ENCODE peak calls at places on chromosomes 1 and 21, in seven cellular contexts. One of them, this sample, is unnamed. For H3K4me1, the result is how much of the 10 kb centered on the place peaks cover.

GRCh38 chr21:42219606-42220137 is 732 bp downstream of the ABCG1 start:
- DNase-seq in lung: no peak
- DNase-seq in ascending aorta: peak
- DNase-seq in hepatocyte: peak
- DNase-seq in lower lobe of right lung: peak
- DNase-seq in left lung: no peak
- DNase-seq in A549: no peak
- DNase-seq in this sample: no peak

GRCh38 chr1:2392071-2392442 is 416 bp downstream of the RER1 start:
- DNase-seq in lung: no peak
- DNase-seq in ascending aorta: no peak
- DNase-seq in hepatocyte: peak
- DNase-seq in lower lobe of right lung: no peak
- DNase-seq in left lung: no peak
- DNase-seq in A549: peak
- DNase-seq in this sample: no peak

GRCh38 chr1:8122160-8122476 is 96.0 kb upstream of the ERRFI1 start:
- DNase-seq in lung: no peak
- DNase-seq in ascending aorta: peak
- DNase-seq in hepatocyte: peak
- DNase-seq in lower lobe of right lung: no peak
- DNase-seq in left lung: no peak
- DNase-seq in A549: no peak
- DNase-seq in this sample: no peak

GRCh38 chr1:12177999-12178441 is 11.2 kb downstream of the TNFRSF1B start:
- DNase-seq in lung: peak
- DNase-seq in ascending aorta: peak
- DNase-seq in hepatocyte: peak
- DNase-seq in lower lobe of right lung: peak
- DNase-seq in left lung: peak
- DNase-seq in A549: no peak
- DNase-seq in this sample: peak

GRCh38 chr1:174976436-174977107 is 23.2 kb upstream of the CACYBP start:
- DNase-seq in lung: no peak
- DNase-seq in ascending aorta: no peak
- DNase-seq in hepatocyte: no peak
- DNase-seq in lower lobe of right lung: no peak
- DNase-seq in left lung: no peak
- DNase-seq in A549: no peak
- DNase-seq in this sample: no peak

GRCh38 chr21:34263629-34264028 is 100.2 kb upstream of the KCNE2 start:
- DNase-seq in lung: no peak
- DNase-seq in ascending aorta: no peak
- DNase-seq in hepatocyte: no peak
- DNase-seq in lower lobe of right lung: no peak
- DNase-seq in left lung: no peak
- DNase-seq in A549: no peak
- DNase-seq in this sample: no peak

GRCh38 chr1:201489656-201490261 is 17.2 kb downstream of the CSRP1 start:
- DNase-seq in lung: no peak
- DNase-seq in ascending aorta: no peak
- DNase-seq in hepatocyte: no peak
- DNase-seq in lower lobe of right lung: no peak
- DNase-seq in left lung: no peak
- DNase-seq in A549: no peak
- DNase-seq in this sample: no peak

GRCh38 chr21:46374761-46375389 is 50.9 kb downstream of the PCNT start:
- DNase-seq in lung: no peak
- DNase-seq in ascending aorta: no peak
- DNase-seq in hepatocyte: no peak
- DNase-seq in lower lobe of right lung: no peak
- DNase-seq in left lung: no peak
- DNase-seq in A549: no peak
- DNase-seq in this sample: no peak

GRCh38 chr1:203268901-203269653 is 36.2 kb upstream of the BTG2 start:
- DNase-seq in lung: no peak
- DNase-seq in ascending aorta: no peak
- DNase-seq in hepatocyte: peak
- DNase-seq in lower lobe of right lung: no peak
- DNase-seq in left lung: no peak
- DNase-seq in A549: peak
- DNase-seq in this sample: no peak

GRCh38 chr1:14390816-14391215 is 207.7 kb upstream of the KAZN start:
- DNase-seq in lung: no peak
- DNase-seq in ascending aorta: no peak
- DNase-seq in hepatocyte: no peak
- DNase-seq in lower lobe of right lung: no peak
- DNase-seq in left lung: no peak
- DNase-seq in A549: no peak
- DNase-seq in this sample: no peak

GRCh38 chr1:45566722-45567121 is 16.1 kb downstream of the AKR1A1 start:
- DNase-seq in lung: peak
- DNase-seq in ascending aorta: no peak
- DNase-seq in hepatocyte: peak
- DNase-seq in lower lobe of right lung: peak
- DNase-seq in left lung: no peak
- DNase-seq in A549: no peak
- DNase-seq in this sample: no peak

GRCh38 chr1:95041491-95042165 is 31.1 kb downstream of the ALG14 start:
- DNase-seq in lung: peak
- DNase-seq in ascending aorta: peak
- DNase-seq in hepatocyte: peak
- DNase-seq in lower lobe of right lung: no peak
- DNase-seq in left lung: peak
- DNase-seq in A549: peak
- DNase-seq in this sample: no peak

GRCh38 chr1:1120866-1121563 is 5.1 kb upstream of the C1orf159 start:
- DNase-seq in lung: no peak
- DNase-seq in ascending aorta: no peak
- DNase-seq in hepatocyte: no peak
- DNase-seq in lower lobe of right lung: peak
- DNase-seq in left lung: no peak
- DNase-seq in A549: no peak
- DNase-seq in this sample: no peak

GRCh38 chr1:209010831-209011230 is 572.7 kb upstream of the CAMK1G start:
- DNase-seq in lung: no peak
- DNase-seq in ascending aorta: no peak
- DNase-seq in hepatocyte: no peak
- DNase-seq in lower lobe of right lung: no peak
- DNase-seq in left lung: no peak
- DNase-seq in A549: no peak
- DNase-seq in this sample: no peak

GRCh38 chr1:178541396-178541795 is 28.5 kb downstream of the TEX35 start:
- DNase-seq in lung: no peak
- DNase-seq in ascending aorta: no peak
- DNase-seq in hepatocyte: no peak
- DNase-seq in lower lobe of right lung: no peak
- DNase-seq in left lung: no peak
- DNase-seq in A549: no peak
- DNase-seq in this sample: no peak
- H3K4me3 ChIP-seq in lung: no peak
- H3K4me3 ChIP-seq in ascending aorta: peak
- H3K4me3 ChIP-seq in hepatocyte: peak
- H3K4me3 ChIP-seq in lower lobe of right lung: peak
- H3K4me3 ChIP-seq in left lung: no peak
- H3K4me3 ChIP-seq in A549: peak
- H3K4me3 ChIP-seq in this sample: no peak

GRCh38 chr1:153617677-153618076 is 1.6 kb upstream of the S100A14 start:
- DNase-seq in lung: peak
- DNase-seq in ascending aorta: peak
- DNase-seq in hepatocyte: peak
- DNase-seq in lower lobe of right lung: no peak
- DNase-seq in left lung: peak
- DNase-seq in A549: no peak
- DNase-seq in this sample: peak
- TF ChIP-seq CTCF in lung: peak
- TF ChIP-seq CTCF in ascending aorta: peak
- TF ChIP-seq CTCF in hepatocyte: peak
- TF ChIP-seq CTCF in lower lobe of right lung: no peak
- TF ChIP-seq CTCF in left lung: peak
- TF ChIP-seq CTCF in A549: no peak
- TF ChIP-seq CTCF in this sample: no peak

DNA sequence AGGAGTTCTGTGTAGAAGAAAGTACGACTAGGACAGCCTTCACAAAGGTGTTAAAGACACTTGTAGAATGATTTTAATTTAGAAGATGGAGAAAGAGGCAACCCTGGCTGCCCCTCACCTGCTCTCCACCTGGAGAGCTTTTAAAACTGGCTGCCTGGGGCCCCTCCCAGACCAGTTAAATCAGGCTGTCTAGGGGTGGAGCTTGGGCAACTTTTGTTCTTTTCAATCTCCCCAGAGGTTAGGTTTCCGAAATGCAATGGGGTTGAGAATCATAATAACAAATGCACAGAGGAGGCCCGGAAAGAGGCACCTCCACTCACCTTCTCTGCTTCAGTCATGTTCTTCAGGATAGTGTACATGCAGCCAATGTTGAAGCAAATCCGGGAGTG is 429 bp downstream of the NCF2 start:
- DNase-seq in lung: no peak
- DNase-seq in ascending aorta: no peak
- DNase-seq in hepatocyte: no peak
- DNase-seq in lower lobe of right lung: no peak
- DNase-seq in left lung: no peak
- DNase-seq in A549: no peak
- DNase-seq in this sample: no peak
- H3K4me1 ChIP-seq in lung: under half
- H3K4me1 ChIP-seq in ascending aorta: under half
- H3K4me1 ChIP-seq in hepatocyte: under half
- H3K4me1 ChIP-seq in lower lobe of right lung: under half
- H3K4me1 ChIP-seq in left lung: under half
- H3K4me1 ChIP-seq in A549: under half
- H3K4me1 ChIP-seq in this sample: under half

GRCh38 chr1:43653339-43653738 is 3.4 kb downstream of the KDM4A start:
- DNase-seq in lung: no peak
- DNase-seq in ascending aorta: no peak
- DNase-seq in hepatocyte: peak
- DNase-seq in lower lobe of right lung: no peak
- DNase-seq in left lung: no peak
- DNase-seq in A549: peak
- DNase-seq in this sample: no peak

GRCh38 chr1:43650306-43650941 is 475 bp downstream of the KDM4A start:
- DNase-seq in lung: peak
- DNase-seq in ascending aorta: peak
- DNase-seq in hepatocyte: peak
- DNase-seq in lower lobe of right lung: peak
- DNase-seq in left lung: peak
- DNase-seq in A549: peak
- DNase-seq in this sample: peak

GRCh38 chr1:43653893-43654292 is 3.9 kb downstream of the KDM4A start:
- DNase-seq in lung: no peak
- DNase-seq in ascending aorta: no peak
- DNase-seq in hepatocyte: no peak
- DNase-seq in lower lobe of right lung: no peak
- DNase-seq in left lung: no peak
- DNase-seq in A549: no peak
- DNase-seq in this sample: no peak

GRCh38 chr1:43651188-43651587 is 1.2 kb downstream of the KDM4A start:
- DNase-seq in lung: no peak
- DNase-seq in ascending aorta: no peak
- DNase-seq in hepatocyte: no peak
- DNase-seq in lower lobe of right lung: no peak
- DNase-seq in left lung: no peak
- DNase-seq in A549: no peak
- DNase-seq in this sample: no peak

GRCh38 chr1:43651922-43652321 is 2.0 kb downstream of the KDM4A start:
- DNase-seq in lung: no peak
- DNase-seq in ascending aorta: no peak
- DNase-seq in hepatocyte: no peak
- DNase-seq in lower lobe of right lung: no peak
- DNase-seq in left lung: no peak
- DNase-seq in A549: no peak
- DNase-seq in this sample: no peak
- H3K4me3 ChIP-seq in lung: no peak
- H3K4me3 ChIP-seq in ascending aorta: peak
- H3K4me3 ChIP-seq in hepatocyte: peak
- H3K4me3 ChIP-seq in lower lobe of right lung: peak
- H3K4me3 ChIP-seq in left lung: no peak
- H3K4me3 ChIP-seq in A549: peak
- H3K4me3 ChIP-seq in this sample: no peak

DNA sequence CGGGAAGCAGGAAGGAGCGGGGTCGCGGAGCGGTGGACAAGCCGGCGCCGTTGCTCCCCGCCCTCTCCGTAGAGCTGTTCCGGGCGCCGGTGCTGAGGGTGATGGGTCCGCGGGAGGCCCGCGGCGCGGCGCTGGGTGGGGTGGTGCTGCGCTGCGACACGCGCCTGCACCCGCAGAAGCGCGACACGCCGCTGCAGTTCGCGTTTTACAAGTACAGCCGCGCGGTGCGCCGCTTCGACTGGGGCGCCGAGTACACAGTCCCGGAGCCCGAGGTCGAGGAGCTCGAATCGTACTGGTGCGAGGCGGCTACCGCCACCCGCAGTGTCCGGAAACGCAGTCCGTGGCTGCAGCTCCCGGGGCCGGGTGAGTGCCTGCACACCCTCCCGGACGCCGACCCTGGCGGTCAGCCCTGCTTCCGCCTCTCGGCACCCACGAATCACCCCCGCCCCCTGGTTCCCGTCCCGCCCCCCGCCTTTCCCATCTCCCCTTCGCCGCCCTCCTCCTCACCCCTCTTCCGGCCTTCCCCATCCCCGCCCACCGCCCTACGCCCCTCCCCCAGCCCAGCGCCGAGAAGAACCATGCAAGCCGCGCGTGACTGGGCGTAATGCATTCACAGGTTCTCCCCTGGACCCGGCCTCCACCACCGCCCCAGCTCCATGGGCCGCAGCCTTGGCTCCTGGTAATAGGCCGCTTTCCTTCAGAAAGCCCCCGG is 5.4 kb downstream of the FCRLB start:
- DNase-seq in lung: peak
- DNase-seq in ascending aorta: peak
- DNase-seq in hepatocyte: peak
- DNase-seq in lower lobe of right lung: peak
- DNase-seq in left lung: peak
- DNase-seq in A549: peak
- DNase-seq in this sample: peak
- TF ChIP-seq CTCF in lung: no peak
- TF ChIP-seq CTCF in ascending aorta: no peak
- TF ChIP-seq CTCF in hepatocyte: no peak
- TF ChIP-seq CTCF in lower lobe of right lung: no peak
- TF ChIP-seq CTCF in left lung: no peak
- TF ChIP-seq CTCF in A549: no peak
- TF ChIP-seq CTCF in this sample: no peak

DNA sequence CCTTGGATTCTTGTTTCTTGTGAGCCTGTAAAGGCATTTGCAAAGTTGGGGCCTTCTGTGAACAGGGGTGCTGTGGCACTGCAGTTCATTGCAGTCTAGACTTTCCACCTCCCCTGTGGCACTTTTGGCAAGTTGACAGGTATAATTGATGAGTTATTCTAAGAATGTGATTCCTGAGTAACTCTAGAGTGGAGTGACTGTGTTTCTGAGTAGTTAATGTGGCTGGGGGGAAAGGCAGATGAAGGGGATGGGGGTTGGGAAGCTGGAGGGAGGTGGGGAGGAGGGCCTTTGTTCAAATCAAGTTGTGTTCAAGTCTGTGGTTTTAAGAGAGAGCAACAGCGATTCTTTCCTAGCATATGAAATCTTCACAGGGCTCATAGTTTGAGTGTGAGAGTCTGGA is 32.9 kb downstream of the PBX1 start:
- DNase-seq in lung: no peak
- DNase-seq in ascending aorta: no peak
- DNase-seq in hepatocyte: no peak
- DNase-seq in lower lobe of right lung: no peak
- DNase-seq in left lung: no peak
- DNase-seq in A549: no peak
- DNase-seq in this sample: no peak
- H3K4me1 ChIP-seq in lung: under half
- H3K4me1 ChIP-seq in ascending aorta: under half
- H3K4me1 ChIP-seq in hepatocyte: half or more
- H3K4me1 ChIP-seq in lower lobe of right lung: under half
- H3K4me1 ChIP-seq in left lung: under half
- H3K4me1 ChIP-seq in A549: half or more
- H3K4me1 ChIP-seq in this sample: under half

This sample was measured in mucosa of descending colon.